ENCODE peak calls at places on chromosomes 1 and 21, in six cellular contexts. One of them, this sample, is unnamed.

GRCh38 chr1:89942825-89943658 is 51.9 kb upstream of the ZNF326 start:
- DNase-seq in neural progenitor cell: no peak
- DNase-seq in transverse colon: no peak
- DNase-seq in right cardiac atrium: no peak
- DNase-seq in heart left ventricle: no peak
- DNase-seq in posterior vena cava: no peak
- DNase-seq in this sample: no peak

GRCh38 chr1:115976062-115976899 is at the start of gene SLC22A15:
- DNase-seq in posterior vena cava: peak; percentile 92
- DNase-seq in right cardiac atrium: peak; percentile 72
- DNase-seq in heart left ventricle: peak; percentile 70
- DNase-seq in neural progenitor cell: peak; percentile 77
- DNase-seq in transverse colon: peak; percentile 70
- DNase-seq in this sample: no peak

GRCh38 chr1:117821782-117822447 is 107.5 kb downstream of the GDAP2 start:
- DNase-seq in posterior vena cava: no peak
- DNase-seq in transverse colon: peak; percentile 19
- DNase-seq in neural progenitor cell: no peak
- DNase-seq in right cardiac atrium: no peak
- DNase-seq in heart left ventricle: no peak
- DNase-seq in this sample: peak; percentile 63

GRCh38 chr1:179003474-179004066 is 22.1 kb upstream of the FAM20B start:
- DNase-seq in transverse colon: no peak
- DNase-seq in heart left ventricle: no peak
- DNase-seq in posterior vena cava: no peak
- DNase-seq in right cardiac atrium: no peak
- DNase-seq in neural progenitor cell: no peak
- DNase-seq in this sample: no peak

GRCh38 chr21:17257784-17258183 is 255.1 kb upstream of the CXADR start:
- DNase-seq in neural progenitor cell: no peak
- DNase-seq in right cardiac atrium: no peak
- DNase-seq in transverse colon: no peak
- DNase-seq in posterior vena cava: no peak
- DNase-seq in heart left ventricle: no peak
- DNase-seq in this sample: no peak

GRCh38 chr1:1344672-1345361 is 4.4 kb downstream of the DVL1 start:
- DNase-seq in transverse colon: peak; percentile 62
- DNase-seq in posterior vena cava: no peak
- DNase-seq in right cardiac atrium: no peak
- DNase-seq in heart left ventricle: no peak
- DNase-seq in neural progenitor cell: no peak
- DNase-seq in this sample: no peak

GRCh38 chr1:214558002-214558770 is 6.8 kb upstream of the PTPN14 start:
- DNase-seq in right cardiac atrium: no peak
- DNase-seq in heart left ventricle: peak; percentile 32
- DNase-seq in transverse colon: no peak
- DNase-seq in neural progenitor cell: no peak
- DNase-seq in posterior vena cava: no peak
- DNase-seq in this sample: peak; percentile 41

GRCh38 chr1:212982430-212983152 is 32.2 kb downstream of the VASH2 start:
- DNase-seq in transverse colon: no peak
- DNase-seq in heart left ventricle: no peak
- DNase-seq in posterior vena cava: no peak
- DNase-seq in neural progenitor cell: no peak
- DNase-seq in right cardiac atrium: no peak
- DNase-seq in this sample: no peak

GRCh38 chr1:157512036-157512969 is 40.0 kb downstream of the FCRL5 start:
- DNase-seq in neural progenitor cell: no peak
- DNase-seq in heart left ventricle: no peak
- DNase-seq in right cardiac atrium: no peak
- DNase-seq in transverse colon: no peak
- DNase-seq in posterior vena cava: no peak
- DNase-seq in this sample: no peak

GRCh38 chr1:20712210-20712577 is 5.6 kb downstream of the KIF17 start:
- DNase-seq in transverse colon: no peak
- DNase-seq in right cardiac atrium: no peak
- DNase-seq in neural progenitor cell: no peak
- DNase-seq in heart left ventricle: no peak
- DNase-seq in posterior vena cava: no peak
- DNase-seq in this sample: no peak

GRCh38 chr1:244010191-244010590 is 40.9 kb upstream of the ZBTB18 start:
- DNase-seq in posterior vena cava: no peak
- DNase-seq in right cardiac atrium: no peak
- DNase-seq in neural progenitor cell: peak; percentile 15
- DNase-seq in heart left ventricle: no peak
- DNase-seq in transverse colon: no peak
- DNase-seq in this sample: no peak

GRCh38 chr1:145961109-145961424 is 3.2 kb upstream of the LIX1L start:
- DNase-seq in neural progenitor cell: no peak
- DNase-seq in heart left ventricle: no peak
- DNase-seq in posterior vena cava: no peak
- DNase-seq in right cardiac atrium: peak; percentile 22
- DNase-seq in transverse colon: no peak
- DNase-seq in this sample: no peak

GRCh38 chr1:155913969-155914757 is 3.0 kb upstream of the RIT1 start:
- DNase-seq in right cardiac atrium: no peak
- DNase-seq in heart left ventricle: no peak
- DNase-seq in posterior vena cava: no peak
- DNase-seq in transverse colon: no peak
- DNase-seq in neural progenitor cell: no peak
- DNase-seq in this sample: no peak

GRCh38 chr1:181104790-181105133 is 16.3 kb downstream of the IER5 start:
- DNase-seq in posterior vena cava: peak; percentile 86
- DNase-seq in neural progenitor cell: peak; percentile 91
- DNase-seq in transverse colon: peak; percentile 37
- DNase-seq in heart left ventricle: no peak
- DNase-seq in right cardiac atrium: no peak
- DNase-seq in this sample: no peak

GRCh38 chr1:19484338-19484792 is 974 bp downstream of the CAPZB start:
- DNase-seq in posterior vena cava: peak; percentile 82
- DNase-seq in neural progenitor cell: peak; percentile 49
- DNase-seq in transverse colon: no peak
- DNase-seq in right cardiac atrium: no peak
- DNase-seq in heart left ventricle: no peak
- DNase-seq in this sample: peak; percentile 9

GRCh38 chr1:91553196-91553595 is 52.5 kb downstream of the CDC7 start:
- DNase-seq in right cardiac atrium: peak; percentile 32
- DNase-seq in neural progenitor cell: no peak
- DNase-seq in transverse colon: no peak
- DNase-seq in posterior vena cava: no peak
- DNase-seq in heart left ventricle: no peak
- DNase-seq in this sample: no peak

GRCh38 chr1:89547563-89548485 is 23.2 kb downstream of the LRRC8B start:
- DNase-seq in posterior vena cava: no peak
- DNase-seq in right cardiac atrium: no peak
- DNase-seq in transverse colon: no peak
- DNase-seq in heart left ventricle: no peak
- DNase-seq in neural progenitor cell: no peak
- DNase-seq in this sample: no peak

GRCh38 chr1:62175568-62176179 is 19.0 kb upstream of the L1TD1 start:
- DNase-seq in transverse colon: peak; percentile 33
- DNase-seq in posterior vena cava: no peak
- DNase-seq in heart left ventricle: no peak
- DNase-seq in right cardiac atrium: no peak
- DNase-seq in neural progenitor cell: peak; percentile 70
- DNase-seq in this sample: peak; percentile 89

GRCh38 chr1:119012383-119012782 is 24.2 kb upstream of the TBX15 start:
- DNase-seq in neural progenitor cell: no peak
- DNase-seq in transverse colon: no peak
- DNase-seq in posterior vena cava: no peak
- DNase-seq in right cardiac atrium: no peak
- DNase-seq in heart left ventricle: no peak
- DNase-seq in this sample: no peak

GRCh38 chr1:196462101-196462500 is 146.1 kb downstream of the KCNT2 start:
- DNase-seq in neural progenitor cell: no peak
- DNase-seq in transverse colon: no peak
- DNase-seq in heart left ventricle: no peak
- DNase-seq in right cardiac atrium: peak; percentile 11
- DNase-seq in posterior vena cava: no peak
- DNase-seq in this sample: no peak

GRCh38 chr1:154657547-154657946 is 49.6 kb upstream of the ADAR start:
- DNase-seq in neural progenitor cell: no peak
- DNase-seq in posterior vena cava: no peak
- DNase-seq in right cardiac atrium: no peak
- DNase-seq in heart left ventricle: no peak
- DNase-seq in transverse colon: no peak
- DNase-seq in this sample: no peak

GRCh38 chr1:222912730-222913129 is 97.9 kb downstream of the DISP1 start:
- DNase-seq in transverse colon: no peak
- DNase-seq in heart left ventricle: no peak
- DNase-seq in neural progenitor cell: no peak
- DNase-seq in right cardiac atrium: no peak
- DNase-seq in posterior vena cava: no peak
- DNase-seq in this sample: no peak

GRCh38 chr1:175036476-175036875 is 13.3 kb upstream of the MRPS14 start:
- DNase-seq in heart left ventricle: no peak
- DNase-seq in neural progenitor cell: no peak
- DNase-seq in right cardiac atrium: no peak
- DNase-seq in posterior vena cava: no peak
- DNase-seq in transverse colon: no peak
- DNase-seq in this sample: no peak

GRCh38 chr1:15799004-15799867 is 8.2 kb downstream of the UQCRHL start:
- DNase-seq in neural progenitor cell: no peak
- DNase-seq in heart left ventricle: peak; percentile 78
- DNase-seq in transverse colon: peak; percentile 59
- DNase-seq in posterior vena cava: peak; percentile 95
- DNase-seq in right cardiac atrium: peak; percentile 83
- DNase-seq in this sample: peak; percentile 93

GRCh38 chr21:46247699-46248460 is 19.3 kb upstream of the LSS start:
- DNase-seq in heart left ventricle: no peak
- DNase-seq in neural progenitor cell: no peak
- DNase-seq in transverse colon: no peak
- DNase-seq in right cardiac atrium: no peak
- DNase-seq in posterior vena cava: no peak
- DNase-seq in this sample: no peak

This sample was measured in SJCRH30.